ENCODE peak calls at places on chromosomes 7 and 10, in ten cellular contexts. G is hepatocyte; F is GM23248; M is CD8-positive, alpha-beta T cell; Q is astrocyte; D is gastrocnemius medialis; S is fibroblast of lung; O is heart right ventricle; A is endodermal cell; P is cardiac muscle cell. V is an unnamed sample. For H3K4me1 and H3K36me3, the result is how much of the 10 kb centered on the place peaks cover.

GRCh38 chr7:26291699-26292538 is at the start of gene SNX10:
- DNase-seq in Q (peak), G (peak), A (peak), P (peak), O (peak), D (no peak), M (peak), S (no peak), F (peak), V (no peak)

GRCh38 chr7:94655884-94656657 is at the start of gene SGCE:
- DNase-seq in G (peak), O (peak), P (peak), Q (peak), F (peak), D (peak), M (peak), S (peak), A (peak), V (no peak)

GRCh38 chr10:129766611-129767550 is 197.2 kb downstream of the EBF3 start:
- DNase-seq in M (peak), P (no peak), G (no peak), A (peak), D (no peak), F (no peak), O (no peak), S (no peak), Q (no peak), V (peak)

GRCh38 chr7:12731214-12731656 is 43.8 kb downstream of the ARL4A start:
- DNase-seq in G (no peak), P (no peak), S (peak), D (no peak), A (peak), Q (no peak), M (no peak), O (no peak), F (peak), V (no peak)

GRCh38 chr7:24573554-24574338 is 494 bp downstream of the PALS2 start:
- DNase-seq in D (peak), A (peak), P (peak), M (peak), F (peak), O (peak), G (peak), Q (peak), S (peak), V (no peak)

GRCh38 chr7:111162692-111163091 is 71.8 kb downstream of the LRRN3 start:
- DNase-seq in O (no peak), D (no peak), F (no peak), M (no peak), P (no peak), Q (peak), S (no peak), A (no peak), G (no peak), V (no peak)

GRCh38 chr7:157017149-157017548 is 6.7 kb upstream of the MNX1 start:
- DNase-seq in P (no peak), M (no peak), O (no peak), A (peak), S (no peak), F (no peak), Q (no peak), D (no peak), G (no peak), V (no peak)

GRCh38 chr7:18290223-18290622 is 205.3 kb upstream of the HDAC9 start:
- DNase-seq in O (no peak), S (no peak), G (no peak), F (no peak), D (no peak), Q (no peak), P (no peak), M (no peak), A (no peak), V (no peak)

GRCh38 chr10:120582753-120583152 is 125.7 kb downstream of the PLPP4 start:
- DNase-seq in O (no peak), D (no peak), G (no peak), P (no peak), Q (no peak), F (no peak), M (no peak), S (no peak), A (no peak), V (no peak)

GRCh38 chr10:103745264-103746247 is 109.8 kb downstream of the SH3PXD2A start:
- DNase-seq in Q (peak), P (no peak), O (no peak), F (peak), D (peak), M (no peak), G (peak), A (peak), S (no peak), V (no peak)

GRCh38 chr7:35286422-35286821 is 32.5 kb upstream of the TBX20 start:
- DNase-seq in O (no peak), G (no peak), F (no peak), M (no peak), Q (peak), S (peak), P (no peak), D (no peak), A (no peak), V (no peak)

GRCh38 chr10:112446055-112446854 is 459 bp downstream of the ZDHHC6 start:
- DNase-seq in P (no peak), D (no peak), G (peak), F (peak), S (peak), M (no peak), Q (peak), O (peak), A (peak), V (no peak)

GRCh38 chr10:69335063-69335587 is 56.8 kb downstream of the HK1 start:
- DNase-seq in P (no peak), D (peak), F (no peak), O (peak), G (no peak), S (peak), M (peak), A (peak), Q (no peak), V (no peak)
- H3K4me1 ChIP-seq in P (half or more), D (half or more), F (under half), O (half or more), G (under half), S (under half), M (under half), A (under half), Q (under half), V (half or more)

GRCh38 chr10:70232859-70233108 is 445 bp downstream of the PPA1 start:
- DNase-seq in Q (no peak), A (no peak), O (no peak), G (no peak), D (no peak), S (no peak), F (no peak), P (no peak), M (peak), V (peak)

GRCh38 chr10:70228503-70228902 is 4.7 kb downstream of the PPA1 start:
- DNase-seq in O (no peak), S (no peak), D (no peak), G (no peak), P (no peak), F (no peak), Q (no peak), A (no peak), M (no peak), V (peak)

GRCh38 chr10:70223728-70224127 is 9.5 kb downstream of the PPA1 start:
- DNase-seq in S (no peak), G (no peak), Q (no peak), P (no peak), A (no peak), D (no peak), O (no peak), M (no peak), F (peak), V (no peak)

GRCh38 chr10:70232155-70232858 is 922 bp downstream of the PPA1 start:
- DNase-seq in S (peak), Q (peak), O (peak), G (peak), M (no peak), F (peak), P (peak), A (peak), D (no peak), V (peak)

DNA sequence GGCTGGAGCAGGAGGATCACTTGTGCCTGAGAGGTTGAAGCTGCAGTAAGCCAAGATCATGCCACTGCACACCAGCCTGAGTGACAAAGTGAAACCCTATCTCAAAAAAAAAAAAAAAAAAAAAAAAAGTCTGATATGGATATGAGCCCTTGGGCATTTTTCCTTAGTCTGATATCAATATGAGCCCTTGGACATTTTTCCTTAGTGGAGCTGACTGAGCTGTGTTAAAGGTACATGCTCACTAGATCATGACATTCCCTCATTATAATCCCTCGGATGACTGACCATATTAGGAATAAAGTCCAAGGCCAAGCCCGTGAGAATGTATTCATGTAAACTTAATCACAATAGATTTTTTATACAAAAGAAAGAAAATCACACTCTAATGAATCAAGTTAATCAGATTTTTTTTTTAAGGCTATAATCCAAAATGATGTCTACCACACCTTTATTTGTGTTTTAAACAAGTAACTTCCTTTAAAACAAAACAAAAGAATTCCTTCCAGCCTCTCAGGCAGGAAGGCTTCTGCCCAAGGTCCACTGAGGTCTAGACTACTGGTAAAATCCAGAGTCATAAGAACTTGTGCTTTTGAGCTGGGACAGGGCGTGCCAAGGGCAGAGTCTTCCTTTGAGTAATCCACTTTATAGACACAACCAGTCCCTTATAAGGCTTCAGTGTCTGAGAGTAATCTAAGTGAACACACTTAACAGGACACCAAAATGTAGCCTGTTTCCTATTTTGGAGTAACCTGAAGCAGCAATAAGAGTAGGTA is 5.5 kb downstream of the PPA1 start:
- DNase-seq in M (no peak), G (peak), S (no peak), A (no peak), D (no peak), F (no peak), O (no peak), P (no peak), Q (no peak), V (peak)
- H3K36me3 ChIP-seq in M (under half), G (under half), S (under half), A (under half), D (under half), F (under half), O (under half), P (under half), Q (under half), V (under half)

GRCh38 chr7:116772926-116773749 is 89.2 kb upstream of the CAPZA2 start:
- DNase-seq in P (no peak), F (no peak), G (no peak), A (no peak), D (no peak), M (no peak), S (no peak), Q (no peak), O (no peak), V (no peak)
- H3K4me1 ChIP-seq in P (under half), F (under half), G (under half), A (under half), D (under half), M (under half), S (under half), Q (under half), O (under half), V (under half)

GRCh38 chr7:101210143-101210542 is 7.2 kb downstream of the PLOD3 start:
- DNase-seq in P (no peak), S (no peak), O (no peak), M (no peak), A (no peak), G (no peak), Q (no peak), D (no peak), F (no peak), V (no peak)
- H3K36me3 ChIP-seq in P (under half), S (under half), O (under half), M (under half), A (under half), G (under half), Q (under half), D (under half), F (under half), V (half or more)

GRCh38 chr7:137985253-137985896 is 16.5 kb downstream of the CREB3L2 start:
- DNase-seq in A (no peak), O (no peak), Q (peak), D (no peak), S (peak), P (peak), G (no peak), F (no peak), M (no peak), V (no peak)
- H3K4me1 ChIP-seq in A (under half), O (half or more), Q (half or more), D (half or more), S (under half), P (under half), G (half or more), F (half or more), M (under half), V (half or more)

GRCh38 chr7:100472121-100472851 is 6.7 kb downstream of the TSC22D4 start:
- DNase-seq in Q (no peak), M (no peak), F (no peak), A (no peak), G (no peak), P (no peak), O (no peak), D (no peak), S (no peak), V (no peak)
- H3K36me3 ChIP-seq in Q (under half), M (under half), F (under half), A (under half), G (under half), P (under half), O (under half), D (under half), S (under half), V (under half)

V was measured in esophagus muscularis mucosa.